ENCODE peak calls at places on chromosomes 13 and 19, in ten cellular contexts. One of them, this sample, is unnamed.

GRCh38 chr19:15869109-15869555 is 28.7 kb downstream of the CYP4F2 start:
- DNase-seq in NAMALWA: peak
- DNase-seq in activated CD4-positive, CD25-positive, alpha-beta regulatory T cell treated with anti-CD3 and anti-CD28 coated beads, Interleukin-2, amount 50 U/mL, for 16 hours: no peak
- DNase-seq in CD4-positive, alpha-beta T cell: peak
- DNase-seq in hypothalamus: no peak
- DNase-seq in bronchial epithelial cell: peak
- DNase-seq in astrocyte of the spinal cord: no peak
- DNase-seq in activated T-cell treated with anti-CD3 and anti-CD28 coated beads, Interleukin-2, amount 50 U/mL, for 72 hours: peak
- DNase-seq in germinal center: peak
- DNase-seq in stimulated activated CD8-positive, alpha-beta memory T cell treated with anti-CD3 and anti-CD28 coated beads, Interleukin-4, amount 100 ng/mL, for 4 hours: peak
- DNase-seq in this sample: no peak

GRCh38 chr13:82675024-82675423 is 1207.2 kb downstream of the SLITRK1 start:
- DNase-seq in activated CD4-positive, CD25-positive, alpha-beta regulatory T cell treated with anti-CD3 and anti-CD28 coated beads, Interleukin-2, amount 50 U/mL, for 16 hours: no peak
- DNase-seq in bronchial epithelial cell: no peak
- DNase-seq in NAMALWA: no peak
- DNase-seq in activated T-cell treated with anti-CD3 and anti-CD28 coated beads, Interleukin-2, amount 50 U/mL, for 72 hours: no peak
- DNase-seq in astrocyte of the spinal cord: no peak
- DNase-seq in stimulated activated CD8-positive, alpha-beta memory T cell treated with anti-CD3 and anti-CD28 coated beads, Interleukin-4, amount 100 ng/mL, for 4 hours: no peak
- DNase-seq in CD4-positive, alpha-beta T cell: no peak
- DNase-seq in hypothalamus: no peak
- DNase-seq in germinal center: no peak
- DNase-seq in this sample: no peak

GRCh38 chr19:16417660-16418596 is 53.8 kb downstream of the EPS15L1 start:
- DNase-seq in astrocyte of the spinal cord: peak
- DNase-seq in hypothalamus: peak
- DNase-seq in NAMALWA: peak
- DNase-seq in germinal center: peak
- DNase-seq in activated CD4-positive, CD25-positive, alpha-beta regulatory T cell treated with anti-CD3 and anti-CD28 coated beads, Interleukin-2, amount 50 U/mL, for 16 hours: peak
- DNase-seq in activated T-cell treated with anti-CD3 and anti-CD28 coated beads, Interleukin-2, amount 50 U/mL, for 72 hours: peak
- DNase-seq in CD4-positive, alpha-beta T cell: peak
- DNase-seq in bronchial epithelial cell: peak
- DNase-seq in stimulated activated CD8-positive, alpha-beta memory T cell treated with anti-CD3 and anti-CD28 coated beads, Interleukin-4, amount 100 ng/mL, for 4 hours: peak
- DNase-seq in this sample: peak

GRCh38 chr13:45367358-45367757 is 26.4 kb upstream of the TPT1 start:
- DNase-seq in activated CD4-positive, CD25-positive, alpha-beta regulatory T cell treated with anti-CD3 and anti-CD28 coated beads, Interleukin-2, amount 50 U/mL, for 16 hours: peak
- DNase-seq in bronchial epithelial cell: peak
- DNase-seq in NAMALWA: peak
- DNase-seq in hypothalamus: no peak
- DNase-seq in activated T-cell treated with anti-CD3 and anti-CD28 coated beads, Interleukin-2, amount 50 U/mL, for 72 hours: peak
- DNase-seq in stimulated activated CD8-positive, alpha-beta memory T cell treated with anti-CD3 and anti-CD28 coated beads, Interleukin-4, amount 100 ng/mL, for 4 hours: peak
- DNase-seq in astrocyte of the spinal cord: peak
- DNase-seq in germinal center: peak
- DNase-seq in CD4-positive, alpha-beta T cell: peak
- DNase-seq in this sample: peak

GRCh38 chr13:48679941-48680630 is 26.4 kb downstream of the CYSLTR2 start:
- DNase-seq in germinal center: no peak
- DNase-seq in stimulated activated CD8-positive, alpha-beta memory T cell treated with anti-CD3 and anti-CD28 coated beads, Interleukin-4, amount 100 ng/mL, for 4 hours: no peak
- DNase-seq in CD4-positive, alpha-beta T cell: no peak
- DNase-seq in NAMALWA: no peak
- DNase-seq in bronchial epithelial cell: no peak
- DNase-seq in astrocyte of the spinal cord: no peak
- DNase-seq in activated T-cell treated with anti-CD3 and anti-CD28 coated beads, Interleukin-2, amount 50 U/mL, for 72 hours: no peak
- DNase-seq in hypothalamus: no peak
- DNase-seq in activated CD4-positive, CD25-positive, alpha-beta regulatory T cell treated with anti-CD3 and anti-CD28 coated beads, Interleukin-2, amount 50 U/mL, for 16 hours: no peak
- DNase-seq in this sample: no peak

GRCh38 chr19:3187662-3188511 is 2.2 kb downstream of the NCLN start:
- DNase-seq in bronchial epithelial cell: no peak
- DNase-seq in activated T-cell treated with anti-CD3 and anti-CD28 coated beads, Interleukin-2, amount 50 U/mL, for 72 hours: no peak
- DNase-seq in NAMALWA: no peak
- DNase-seq in astrocyte of the spinal cord: no peak
- DNase-seq in stimulated activated CD8-positive, alpha-beta memory T cell treated with anti-CD3 and anti-CD28 coated beads, Interleukin-4, amount 100 ng/mL, for 4 hours: no peak
- DNase-seq in hypothalamus: no peak
- DNase-seq in activated CD4-positive, CD25-positive, alpha-beta regulatory T cell treated with anti-CD3 and anti-CD28 coated beads, Interleukin-2, amount 50 U/mL, for 16 hours: no peak
- DNase-seq in germinal center: no peak
- DNase-seq in CD4-positive, alpha-beta T cell: no peak
- DNase-seq in this sample: no peak

GRCh38 chr13:51697855-51698254 is 106.1 kb downstream of the DHRS12 start:
- DNase-seq in bronchial epithelial cell: no peak
- DNase-seq in hypothalamus: no peak
- DNase-seq in NAMALWA: no peak
- DNase-seq in stimulated activated CD8-positive, alpha-beta memory T cell treated with anti-CD3 and anti-CD28 coated beads, Interleukin-4, amount 100 ng/mL, for 4 hours: no peak
- DNase-seq in astrocyte of the spinal cord: no peak
- DNase-seq in activated T-cell treated with anti-CD3 and anti-CD28 coated beads, Interleukin-2, amount 50 U/mL, for 72 hours: no peak
- DNase-seq in activated CD4-positive, CD25-positive, alpha-beta regulatory T cell treated with anti-CD3 and anti-CD28 coated beads, Interleukin-2, amount 50 U/mL, for 16 hours: no peak
- DNase-seq in germinal center: no peak
- DNase-seq in CD4-positive, alpha-beta T cell: no peak
- DNase-seq in this sample: no peak

GRCh38 chr13:110965038-110965754 is 50.3 kb upstream of the ANKRD10 start:
- DNase-seq in activated T-cell treated with anti-CD3 and anti-CD28 coated beads, Interleukin-2, amount 50 U/mL, for 72 hours: peak
- DNase-seq in NAMALWA: no peak
- DNase-seq in hypothalamus: no peak
- DNase-seq in bronchial epithelial cell: peak
- DNase-seq in stimulated activated CD8-positive, alpha-beta memory T cell treated with anti-CD3 and anti-CD28 coated beads, Interleukin-4, amount 100 ng/mL, for 4 hours: no peak
- DNase-seq in germinal center: no peak
- DNase-seq in activated CD4-positive, CD25-positive, alpha-beta regulatory T cell treated with anti-CD3 and anti-CD28 coated beads, Interleukin-2, amount 50 U/mL, for 16 hours: no peak
- DNase-seq in CD4-positive, alpha-beta T cell: no peak
- DNase-seq in astrocyte of the spinal cord: peak
- DNase-seq in this sample: peak

GRCh38 chr19:36963262-36963661 is 47.1 kb downstream of the ZNF568 start:
- DNase-seq in astrocyte of the spinal cord: no peak
- DNase-seq in activated CD4-positive, CD25-positive, alpha-beta regulatory T cell treated with anti-CD3 and anti-CD28 coated beads, Interleukin-2, amount 50 U/mL, for 16 hours: no peak
- DNase-seq in stimulated activated CD8-positive, alpha-beta memory T cell treated with anti-CD3 and anti-CD28 coated beads, Interleukin-4, amount 100 ng/mL, for 4 hours: no peak
- DNase-seq in bronchial epithelial cell: no peak
- DNase-seq in NAMALWA: no peak
- DNase-seq in activated T-cell treated with anti-CD3 and anti-CD28 coated beads, Interleukin-2, amount 50 U/mL, for 72 hours: no peak
- DNase-seq in germinal center: no peak
- DNase-seq in CD4-positive, alpha-beta T cell: no peak
- DNase-seq in hypothalamus: no peak
- DNase-seq in this sample: no peak

GRCh38 chr19:6275170-6275744 is 4.5 kb downstream of the MLLT1 start:
- DNase-seq in bronchial epithelial cell: no peak
- DNase-seq in astrocyte of the spinal cord: no peak
- DNase-seq in CD4-positive, alpha-beta T cell: no peak
- DNase-seq in germinal center: no peak
- DNase-seq in hypothalamus: no peak
- DNase-seq in activated T-cell treated with anti-CD3 and anti-CD28 coated beads, Interleukin-2, amount 50 U/mL, for 72 hours: no peak
- DNase-seq in stimulated activated CD8-positive, alpha-beta memory T cell treated with anti-CD3 and anti-CD28 coated beads, Interleukin-4, amount 100 ng/mL, for 4 hours: no peak
- DNase-seq in activated CD4-positive, CD25-positive, alpha-beta regulatory T cell treated with anti-CD3 and anti-CD28 coated beads, Interleukin-2, amount 50 U/mL, for 16 hours: no peak
- DNase-seq in NAMALWA: no peak
- DNase-seq in this sample: no peak

GRCh38 chr13:47175172-47175806 is 278.4 kb upstream of the HTR2A start:
- DNase-seq in stimulated activated CD8-positive, alpha-beta memory T cell treated with anti-CD3 and anti-CD28 coated beads, Interleukin-4, amount 100 ng/mL, for 4 hours: no peak
- DNase-seq in activated CD4-positive, CD25-positive, alpha-beta regulatory T cell treated with anti-CD3 and anti-CD28 coated beads, Interleukin-2, amount 50 U/mL, for 16 hours: no peak
- DNase-seq in activated T-cell treated with anti-CD3 and anti-CD28 coated beads, Interleukin-2, amount 50 U/mL, for 72 hours: no peak
- DNase-seq in CD4-positive, alpha-beta T cell: no peak
- DNase-seq in hypothalamus: no peak
- DNase-seq in NAMALWA: no peak
- DNase-seq in bronchial epithelial cell: peak
- DNase-seq in astrocyte of the spinal cord: peak
- DNase-seq in germinal center: no peak
- DNase-seq in this sample: no peak

GRCh38 chr19:51259348-51260245 is 8.7 kb downstream of the SIGLECL1 start:
- DNase-seq in astrocyte of the spinal cord: no peak
- DNase-seq in CD4-positive, alpha-beta T cell: no peak
- DNase-seq in germinal center: peak
- DNase-seq in hypothalamus: no peak
- DNase-seq in activated T-cell treated with anti-CD3 and anti-CD28 coated beads, Interleukin-2, amount 50 U/mL, for 72 hours: peak
- DNase-seq in activated CD4-positive, CD25-positive, alpha-beta regulatory T cell treated with anti-CD3 and anti-CD28 coated beads, Interleukin-2, amount 50 U/mL, for 16 hours: peak
- DNase-seq in stimulated activated CD8-positive, alpha-beta memory T cell treated with anti-CD3 and anti-CD28 coated beads, Interleukin-4, amount 100 ng/mL, for 4 hours: no peak
- DNase-seq in NAMALWA: peak
- DNase-seq in bronchial epithelial cell: peak
- DNase-seq in this sample: no peak

GRCh38 chr19:18975011-18975410 is 34.0 kb upstream of the HOMER3 start:
- DNase-seq in astrocyte of the spinal cord: no peak
- DNase-seq in bronchial epithelial cell: peak
- DNase-seq in CD4-positive, alpha-beta T cell: no peak
- DNase-seq in activated CD4-positive, CD25-positive, alpha-beta regulatory T cell treated with anti-CD3 and anti-CD28 coated beads, Interleukin-2, amount 50 U/mL, for 16 hours: no peak
- DNase-seq in activated T-cell treated with anti-CD3 and anti-CD28 coated beads, Interleukin-2, amount 50 U/mL, for 72 hours: no peak
- DNase-seq in hypothalamus: no peak
- DNase-seq in stimulated activated CD8-positive, alpha-beta memory T cell treated with anti-CD3 and anti-CD28 coated beads, Interleukin-4, amount 100 ng/mL, for 4 hours: no peak
- DNase-seq in germinal center: no peak
- DNase-seq in NAMALWA: no peak
- DNase-seq in this sample: no peak

GRCh38 chr19:15292140-15292539 is 40.2 kb downstream of the BRD4 start:
- DNase-seq in bronchial epithelial cell: no peak
- DNase-seq in hypothalamus: no peak
- DNase-seq in astrocyte of the spinal cord: no peak
- DNase-seq in NAMALWA: no peak
- DNase-seq in activated CD4-positive, CD25-positive, alpha-beta regulatory T cell treated with anti-CD3 and anti-CD28 coated beads, Interleukin-2, amount 50 U/mL, for 16 hours: no peak
- DNase-seq in stimulated activated CD8-positive, alpha-beta memory T cell treated with anti-CD3 and anti-CD28 coated beads, Interleukin-4, amount 100 ng/mL, for 4 hours: no peak
- DNase-seq in activated T-cell treated with anti-CD3 and anti-CD28 coated beads, Interleukin-2, amount 50 U/mL, for 72 hours: no peak
- DNase-seq in CD4-positive, alpha-beta T cell: no peak
- DNase-seq in germinal center: no peak
- DNase-seq in this sample: no peak

GRCh38 chr13:34506796-34507195 is 435.3 kb upstream of the NBEA start:
- DNase-seq in stimulated activated CD8-positive, alpha-beta memory T cell treated with anti-CD3 and anti-CD28 coated beads, Interleukin-4, amount 100 ng/mL, for 4 hours: no peak
- DNase-seq in bronchial epithelial cell: no peak
- DNase-seq in hypothalamus: no peak
- DNase-seq in activated CD4-positive, CD25-positive, alpha-beta regulatory T cell treated with anti-CD3 and anti-CD28 coated beads, Interleukin-2, amount 50 U/mL, for 16 hours: no peak
- DNase-seq in CD4-positive, alpha-beta T cell: no peak
- DNase-seq in activated T-cell treated with anti-CD3 and anti-CD28 coated beads, Interleukin-2, amount 50 U/mL, for 72 hours: no peak
- DNase-seq in astrocyte of the spinal cord: no peak
- DNase-seq in NAMALWA: no peak
- DNase-seq in germinal center: no peak
- DNase-seq in this sample: no peak

GRCh38 chr13:51981355-51981754 is 29.9 kb downstream of the ATP7B start:
- DNase-seq in CD4-positive, alpha-beta T cell: no peak
- DNase-seq in astrocyte of the spinal cord: no peak
- DNase-seq in stimulated activated CD8-positive, alpha-beta memory T cell treated with anti-CD3 and anti-CD28 coated beads, Interleukin-4, amount 100 ng/mL, for 4 hours: no peak
- DNase-seq in hypothalamus: no peak
- DNase-seq in bronchial epithelial cell: no peak
- DNase-seq in activated T-cell treated with anti-CD3 and anti-CD28 coated beads, Interleukin-2, amount 50 U/mL, for 72 hours: no peak
- DNase-seq in activated CD4-positive, CD25-positive, alpha-beta regulatory T cell treated with anti-CD3 and anti-CD28 coated beads, Interleukin-2, amount 50 U/mL, for 16 hours: no peak
- DNase-seq in germinal center: no peak
- DNase-seq in NAMALWA: no peak
- DNase-seq in this sample: no peak

GRCh38 chr13:113160983-113161382 is 2.5 kb downstream of the PROZ start:
- DNase-seq in hypothalamus: no peak
- DNase-seq in bronchial epithelial cell: no peak
- DNase-seq in astrocyte of the spinal cord: no peak
- DNase-seq in activated T-cell treated with anti-CD3 and anti-CD28 coated beads, Interleukin-2, amount 50 U/mL, for 72 hours: no peak
- DNase-seq in CD4-positive, alpha-beta T cell: no peak
- DNase-seq in NAMALWA: no peak
- DNase-seq in stimulated activated CD8-positive, alpha-beta memory T cell treated with anti-CD3 and anti-CD28 coated beads, Interleukin-4, amount 100 ng/mL, for 4 hours: no peak
- DNase-seq in germinal center: no peak
- DNase-seq in activated CD4-positive, CD25-positive, alpha-beta regulatory T cell treated with anti-CD3 and anti-CD28 coated beads, Interleukin-2, amount 50 U/mL, for 16 hours: no peak
- DNase-seq in this sample: no peak

GRCh38 chr13:20716951-20717350 is 13.5 kb downstream of the IL17D start:
- DNase-seq in activated T-cell treated with anti-CD3 and anti-CD28 coated beads, Interleukin-2, amount 50 U/mL, for 72 hours: no peak
- DNase-seq in CD4-positive, alpha-beta T cell: no peak
- DNase-seq in activated CD4-positive, CD25-positive, alpha-beta regulatory T cell treated with anti-CD3 and anti-CD28 coated beads, Interleukin-2, amount 50 U/mL, for 16 hours: no peak
- DNase-seq in germinal center: no peak
- DNase-seq in bronchial epithelial cell: no peak
- DNase-seq in NAMALWA: no peak
- DNase-seq in hypothalamus: no peak
- DNase-seq in astrocyte of the spinal cord: no peak
- DNase-seq in stimulated activated CD8-positive, alpha-beta memory T cell treated with anti-CD3 and anti-CD28 coated beads, Interleukin-4, amount 100 ng/mL, for 4 hours: no peak
- DNase-seq in this sample: no peak

GRCh38 chr13:98565726-98566577 is 11.0 kb downstream of the STK24 start:
- DNase-seq in CD4-positive, alpha-beta T cell: no peak
- DNase-seq in bronchial epithelial cell: no peak
- DNase-seq in activated T-cell treated with anti-CD3 and anti-CD28 coated beads, Interleukin-2, amount 50 U/mL, for 72 hours: no peak
- DNase-seq in astrocyte of the spinal cord: no peak
- DNase-seq in NAMALWA: no peak
- DNase-seq in germinal center: no peak
- DNase-seq in stimulated activated CD8-positive, alpha-beta memory T cell treated with anti-CD3 and anti-CD28 coated beads, Interleukin-4, amount 100 ng/mL, for 4 hours: no peak
- DNase-seq in activated CD4-positive, CD25-positive, alpha-beta regulatory T cell treated with anti-CD3 and anti-CD28 coated beads, Interleukin-2, amount 50 U/mL, for 16 hours: no peak
- DNase-seq in hypothalamus: no peak
- DNase-seq in this sample: no peak

GRCh38 chr13:98664047-98664446 is 87.1 kb upstream of the STK24 start:
- DNase-seq in NAMALWA: no peak
- DNase-seq in stimulated activated CD8-positive, alpha-beta memory T cell treated with anti-CD3 and anti-CD28 coated beads, Interleukin-4, amount 100 ng/mL, for 4 hours: peak
- DNase-seq in activated CD4-positive, CD25-positive, alpha-beta regulatory T cell treated with anti-CD3 and anti-CD28 coated beads, Interleukin-2, amount 50 U/mL, for 16 hours: peak
- DNase-seq in astrocyte of the spinal cord: peak
- DNase-seq in bronchial epithelial cell: peak
- DNase-seq in hypothalamus: no peak
- DNase-seq in germinal center: no peak
- DNase-seq in activated T-cell treated with anti-CD3 and anti-CD28 coated beads, Interleukin-2, amount 50 U/mL, for 72 hours: peak
- DNase-seq in CD4-positive, alpha-beta T cell: no peak
- DNase-seq in this sample: peak

GRCh38 chr19:5976768-5977167 is 1.2 kb downstream of the RANBP3 start:
- DNase-seq in NAMALWA: no peak
- DNase-seq in hypothalamus: no peak
- DNase-seq in stimulated activated CD8-positive, alpha-beta memory T cell treated with anti-CD3 and anti-CD28 coated beads, Interleukin-4, amount 100 ng/mL, for 4 hours: no peak
- DNase-seq in activated CD4-positive, CD25-positive, alpha-beta regulatory T cell treated with anti-CD3 and anti-CD28 coated beads, Interleukin-2, amount 50 U/mL, for 16 hours: no peak
- DNase-seq in CD4-positive, alpha-beta T cell: no peak
- DNase-seq in activated T-cell treated with anti-CD3 and anti-CD28 coated beads, Interleukin-2, amount 50 U/mL, for 72 hours: no peak
- DNase-seq in astrocyte of the spinal cord: no peak
- DNase-seq in germinal center: no peak
- DNase-seq in bronchial epithelial cell: no peak
- DNase-seq in this sample: no peak

GRCh38 chr19:1417681-1418493 is 10.5 kb downstream of the DAZAP1 start:
- DNase-seq in germinal center: no peak
- DNase-seq in bronchial epithelial cell: no peak
- DNase-seq in activated CD4-positive, CD25-positive, alpha-beta regulatory T cell treated with anti-CD3 and anti-CD28 coated beads, Interleukin-2, amount 50 U/mL, for 16 hours: no peak
- DNase-seq in astrocyte of the spinal cord: no peak
- DNase-seq in NAMALWA: no peak
- DNase-seq in CD4-positive, alpha-beta T cell: no peak
- DNase-seq in activated T-cell treated with anti-CD3 and anti-CD28 coated beads, Interleukin-2, amount 50 U/mL, for 72 hours: no peak
- DNase-seq in hypothalamus: no peak
- DNase-seq in stimulated activated CD8-positive, alpha-beta memory T cell treated with anti-CD3 and anti-CD28 coated beads, Interleukin-4, amount 100 ng/mL, for 4 hours: no peak
- DNase-seq in this sample: no peak

GRCh38 chr13:22469421-22469820 is 711.4 kb upstream of the SGCG start:
- DNase-seq in bronchial epithelial cell: no peak
- DNase-seq in germinal center: no peak
- DNase-seq in hypothalamus: no peak
- DNase-seq in stimulated activated CD8-positive, alpha-beta memory T cell treated with anti-CD3 and anti-CD28 coated beads, Interleukin-4, amount 100 ng/mL, for 4 hours: no peak
- DNase-seq in activated CD4-positive, CD25-positive, alpha-beta regulatory T cell treated with anti-CD3 and anti-CD28 coated beads, Interleukin-2, amount 50 U/mL, for 16 hours: no peak
- DNase-seq in activated T-cell treated with anti-CD3 and anti-CD28 coated beads, Interleukin-2, amount 50 U/mL, for 72 hours: no peak
- DNase-seq in NAMALWA: no peak
- DNase-seq in CD4-positive, alpha-beta T cell: no peak
- DNase-seq in astrocyte of the spinal cord: no peak
- DNase-seq in this sample: no peak

GRCh38 chr13:28532226-28533048 is 37.5 kb upstream of the FLT1 start:
- DNase-seq in bronchial epithelial cell: no peak
- DNase-seq in activated T-cell treated with anti-CD3 and anti-CD28 coated beads, Interleukin-2, amount 50 U/mL, for 72 hours: peak
- DNase-seq in hypothalamus: no peak
- DNase-seq in CD4-positive, alpha-beta T cell: no peak
- DNase-seq in astrocyte of the spinal cord: no peak
- DNase-seq in germinal center: no peak
- DNase-seq in NAMALWA: no peak
- DNase-seq in stimulated activated CD8-positive, alpha-beta memory T cell treated with anti-CD3 and anti-CD28 coated beads, Interleukin-4, amount 100 ng/mL, for 4 hours: no peak
- DNase-seq in activated CD4-positive, CD25-positive, alpha-beta regulatory T cell treated with anti-CD3 and anti-CD28 coated beads, Interleukin-2, amount 50 U/mL, for 16 hours: no peak
- DNase-seq in this sample: no peak